ENCODE peak calls at places on chromosomes 13 and 19, in ten cellular contexts. S is psoas muscle; N is kidney tubule cell; X is activated naive CD4-positive, alpha-beta T cell treated with anti-CD3 and anti-CD28 coated beads, Interleukin-2, amount 10 ng/mL, durations not matched to agents 7 days and 5 days; D is NCI-H2227 treated with DMSO at 0.1 percent for 48 hours; U is IMR-90; O is brain microvascular endothelial cell; H is HS-5; C is activated T-cell treated with anti-CD3 and anti-CD28 coated beads, Interleukin-2, amount 50 U/mL, for 72 hours; F is vagina. P is an unnamed sample.

GRCh38 chr13:110471833-110472162 is 89.7 kb downstream of the RAB20 start:
- DNase-seq in S (peak; percentile 37), N (peak; percentile 90), X (no peak), D (no peak), U (peak; percentile 37), O (peak; percentile 86), H (no peak), C (peak; percentile 8), F (no peak), P (no peak)

GRCh38 chr19:7689165-7689564 is 8.5 kb downstream of the TRAPPC5 start:
- DNase-seq in S (no peak), N (no peak), X (no peak), D (no peak), U (no peak), O (no peak), H (no peak), C (no peak), F (no peak), P (no peak)

GRCh38 chr19:4976412-4977298 is 7.7 kb downstream of the KDM4B start:
- DNase-seq in S (peak; percentile 83), N (peak; percentile 79), X (no peak), D (no peak), U (peak; percentile 98), O (no peak), H (no peak), C (no peak), F (peak; percentile 98), P (peak; percentile 89)

GRCh38 chr13:50250403-50250802 is 235.2 kb downstream of the KCNRG start:
- DNase-seq in S (no peak), N (no peak), X (no peak), D (no peak), U (no peak), O (no peak), H (no peak), C (no peak), F (no peak), P (no peak)

GRCh38 chr13:28718186-28718537 is 608 bp downstream of the SLC46A3 start:
- DNase-seq in S (no peak), N (peak; percentile 4), X (no peak), D (no peak), U (peak; percentile 12), O (no peak), H (no peak), C (no peak), F (no peak), P (no peak)

GRCh38 chr19:54609356-54609791 is 15.9 kb downstream of the LILRA1 start:
- DNase-seq in S (no peak), N (no peak), X (no peak), D (no peak), U (no peak), O (no peak), H (no peak), C (no peak), F (no peak), P (no peak)

GRCh38 chr13:91329736-91330135 is 17.8 kb upstream of the MIR17HG start:
- DNase-seq in S (no peak), N (no peak), X (no peak), D (no peak), U (no peak), O (no peak), H (no peak), C (no peak), F (no peak), P (no peak)

GRCh38 chr13:66071608-66072007 is 1158.5 kb downstream of the PCDH9 start:
- DNase-seq in S (no peak), N (no peak), X (no peak), D (no peak), U (no peak), O (no peak), H (no peak), C (no peak), F (no peak), P (no peak)

GRCh38 chr19:6233051-6233826 is 46.5 kb downstream of the MLLT1 start:
- DNase-seq in S (peak; percentile 70), N (no peak), X (no peak), D (no peak), U (peak; percentile 43), O (no peak), H (no peak), C (no peak), F (no peak), P (no peak)

GRCh38 chr19:7242601-7243258 is 51.5 kb downstream of the INSR start:
- DNase-seq in S (no peak), N (no peak), X (no peak), D (no peak), U (peak; percentile 64), O (peak; percentile 84), H (peak; percentile 56), C (no peak), F (no peak), P (peak; percentile 33)

GRCh38 chr19:39845621-39846175 is 481 bp downstream of the FBL start:
- DNase-seq in S (no peak), N (peak; percentile 16), X (peak; percentile 26), D (peak; percentile 53), U (no peak), O (no peak), H (peak; percentile 18), C (no peak), F (no peak), P (no peak)

GRCh38 chr13:97212540-97213146 is 9.5 kb upstream of the MBNL2 start:
- DNase-seq in S (no peak), N (peak; percentile 51), X (no peak), D (no peak), U (peak; percentile 49), O (peak; percentile 60), H (no peak), C (no peak), F (peak; percentile 8), P (peak; percentile 68)

GRCh38 chr13:105035092-105035491 is 1500.4 kb downstream of the EFNB2 start:
- DNase-seq in S (no peak), N (no peak), X (no peak), D (no peak), U (no peak), O (no peak), H (no peak), C (no peak), F (no peak), P (peak; percentile 10)

GRCh38 chr19:16355293-16356043 is 30.8 kb downstream of the KLF2 start:
- DNase-seq in S (no peak), N (no peak), X (no peak), D (peak; percentile 3), U (no peak), O (peak; percentile 57), H (no peak), C (no peak), F (no peak), P (no peak)

GRCh38 chr19:14686411-14686810 is 3.4 kb upstream of the ZNF333 start:
- DNase-seq in S (no peak), N (peak; percentile 24), X (peak; percentile 37), D (peak; percentile 8), U (peak; percentile 9), O (no peak), H (no peak), C (peak; percentile 19), F (no peak), P (peak; percentile 62)

GRCh38 chr13:32409561-32410440 is 18.1 kb downstream of the N4BP2L1 start:
- DNase-seq in S (peak; percentile 61), N (peak; percentile 43), X (no peak), D (peak; percentile 31), U (peak; percentile 63), O (peak; percentile 50), H (no peak), C (no peak), F (no peak), P (no peak)

GRCh38 chr13:20528451-20528850 is 2.8 kb upstream of the CRYL1 start:
- DNase-seq in S (no peak), N (no peak), X (no peak), D (no peak), U (no peak), O (no peak), H (no peak), C (peak; percentile 38), F (no peak), P (no peak)

GRCh38 chr19:47057328-47057727 is 8.9 kb upstream of the TMEM160 start:
- DNase-seq in S (no peak), N (no peak), X (no peak), D (no peak), U (peak; percentile 76), O (peak; percentile 56), H (no peak), C (no peak), F (no peak), P (no peak)

GRCh38 chr13:85970727-85971126 is 171.5 kb upstream of the SLITRK6 start:
- DNase-seq in S (no peak), N (peak; percentile 5), X (no peak), D (no peak), U (no peak), O (no peak), H (no peak), C (no peak), F (no peak), P (peak; percentile 36)

GRCh38 chr19:907183-907853 is 5.7 kb downstream of the R3HDM4 start:
- DNase-seq in S (peak; percentile 23), N (no peak), X (peak; percentile 50), D (no peak), U (no peak), O (no peak), H (no peak), C (peak; percentile 55), F (no peak), P (no peak)